ENCODE peak calls at places on chromosomes 6 and 20, in four cellular contexts. Z, A, H and Q are unnamed samples.

GRCh38 chr20:37417857-37418501 is 72.0 kb downstream of the SRC start:
- DNase-seq in Z (no peak), H (no peak), A (no peak), Q (no peak)

GRCh38 chr6:105301756-105302616 is 100.9 kb downstream of the PREP start:
- DNase-seq in H (no peak), Z (no peak), A (no peak), Q (peak; percentile 62)

GRCh38 chr20:9053108-9053507 is 15.8 kb upstream of the PLCB4 start:
- DNase-seq in Z (no peak), A (no peak), H (no peak), Q (peak; percentile 30)

GRCh38 chr6:84258866-84259265 is 31.4 kb upstream of the CEP162 start:
- DNase-seq in H (no peak), A (no peak), Z (no peak), Q (no peak)

GRCh38 chr6:168415149-168415992 is 25.6 kb upstream of the SMOC2 start:
- DNase-seq in Z (no peak), A (no peak), H (no peak), Q (no peak)

GRCh38 chr20:7500362-7500761 is 439.9 kb downstream of the HAO1 start:
- DNase-seq in H (no peak), A (no peak), Z (no peak), Q (no peak)

GRCh38 chr6:78101387-78101786 is 448.5 kb downstream of the MEI4 start:
- DNase-seq in Z (no peak), A (no peak), H (no peak), Q (no peak)

GRCh38 chr20:1086273-1087213 is 31.9 kb upstream of the PSMF1 start:
- DNase-seq in A (no peak), Z (no peak), H (no peak), Q (no peak)

GRCh38 chr6:43125555-43125954 is 45.5 kb upstream of the SRF start:
- DNase-seq in Z (no peak), A (no peak), H (no peak), Q (peak; percentile 58)

GRCh38 chr6:3773696-3774298 is 22.3 kb upstream of the PXDC1 start:
- DNase-seq in A (no peak), H (peak; percentile 35), Z (peak; percentile 73), Q (peak; percentile 41)

GRCh38 chr20:62617711-62618483 is 24.4 kb upstream of the SLCO4A1 start:
- DNase-seq in H (no peak), A (no peak), Z (peak; percentile 77), Q (no peak)

GRCh38 chr6:168905451-168906090 is 348.1 kb downstream of the THBS2 start:
- DNase-seq in Z (no peak), A (no peak), H (no peak), Q (no peak)

GRCh38 chr20:17941087-17941825 is 27.3 kb downstream of the SNX5 start:
- DNase-seq in Z (no peak), A (no peak), H (no peak), Q (no peak)

GRCh38 chr6:78500299-78501089 is 366.9 kb upstream of the IRAK1BP1 start:
- DNase-seq in A (no peak), H (no peak), Z (no peak), Q (no peak)

GRCh38 chr6:167933290-167933689 is 64.2 kb upstream of the KIF25 start:
- DNase-seq in Z (no peak), H (no peak), A (no peak), Q (no peak)

GRCh38 chr6:21836772-21837460 is 243.4 kb downstream of the SOX4 start:
- DNase-seq in H (no peak), Z (no peak), A (no peak), Q (no peak)

GRCh38 chr6:34189806-34190503 is 44.1 kb upstream of the GRM4 start:
- DNase-seq in Z (peak; percentile 27), H (no peak), A (no peak), Q (no peak)

GRCh38 chr6:36349240-36349639 is 12.6 kb upstream of the BNIP5 start:
- DNase-seq in H (no peak), A (no peak), Z (no peak), Q (no peak)

GRCh38 chr6:43806041-43806757 is 36.2 kb downstream of the VEGFA start:
- DNase-seq in H (no peak), Z (no peak), A (no peak), Q (peak; percentile 54)

GRCh38 chr6:170293411-170293844 is 2.5 kb upstream of the DLL1 start:
- DNase-seq in A (no peak), H (no peak), Z (no peak), Q (no peak)

GRCh38 chr6:139028242-139028657 is 295 bp upstream of the ABRACL start:
- DNase-seq in H (no peak), A (no peak), Z (no peak), Q (no peak)

GRCh38 chr6:104957301-104958177 is 632 bp downstream of the LIN28B start:
- DNase-seq in Z (no peak), A (no peak), H (no peak), Q (no peak)

GRCh38 chr6:164408868-164409267 is 900.5 kb downstream of the C6orf118 start:
- DNase-seq in A (no peak), Z (no peak), H (no peak), Q (no peak)

GRCh38 chr20:25848222-25848621 is 151.6 kb upstream of the ZNF337 start:
- DNase-seq in Z (no peak), H (no peak), A (no peak), Q (no peak)

GRCh38 chr6:119620846-119621570 is 271.4 kb upstream of the MAN1A1 start:
- DNase-seq in A (no peak), Z (no peak), H (peak; percentile 91), Q (peak; percentile 91)

GRCh38 chr6:160015778-160016684 is 47.1 kb downstream of the IGF2R start:
- DNase-seq in Z (no peak), H (no peak), A (no peak), Q (no peak)

GRCh38 chr20:44460795-44461141 is 14.9 kb upstream of the TTPAL start:
- DNase-seq in A (no peak), Z (no peak), H (peak; percentile 29), Q (peak; percentile 28)

GRCh38 chr6:33885121-33886057 is 81.6 kb upstream of the MLN start:
- DNase-seq in Z (no peak), H (peak; percentile 34), A (no peak), Q (peak; percentile 61)

GRCh38 chr6:3664641-3665041 is 86.9 kb downstream of the PXDC1 start:
- DNase-seq in Z (no peak), A (peak; percentile 22), H (no peak), Q (peak; percentile 93)

GRCh38 chr6:162736933-162737332 is 9.2 kb downstream of the PACRG start:
- DNase-seq in A (no peak), Z (no peak), H (no peak), Q (no peak)

GRCh38 chr6:146177785-146178184 is 148.9 kb downstream of the GRM1 start:
- DNase-seq in Z (no peak), A (no peak), H (no peak), Q (no peak)
- TF ChIP-seq CTCF in Z (no peak), A (no peak), H (no peak), Q (no peak)

GRCh38 chr6:157559201-157559756 is 178.3 kb downstream of the ZDHHC14 start:
- DNase-seq in Z (no peak), H (no peak), A (no peak), Q (no peak)

GRCh38 chr6:157561037-157561790 is 180.2 kb downstream of the ZDHHC14 start:
- DNase-seq in H (no peak), A (no peak), Z (no peak), Q (no peak)

GRCh38 chr6:157563611-157564284 is 182.8 kb downstream of the ZDHHC14 start:
- DNase-seq in A (no peak), H (no peak), Z (no peak), Q (no peak)

GRCh38 chr6:157562997-157563396 is 182.0 kb downstream of the ZDHHC14 start:
- DNase-seq in Z (no peak), A (no peak), H (no peak), Q (no peak)

DNA sequence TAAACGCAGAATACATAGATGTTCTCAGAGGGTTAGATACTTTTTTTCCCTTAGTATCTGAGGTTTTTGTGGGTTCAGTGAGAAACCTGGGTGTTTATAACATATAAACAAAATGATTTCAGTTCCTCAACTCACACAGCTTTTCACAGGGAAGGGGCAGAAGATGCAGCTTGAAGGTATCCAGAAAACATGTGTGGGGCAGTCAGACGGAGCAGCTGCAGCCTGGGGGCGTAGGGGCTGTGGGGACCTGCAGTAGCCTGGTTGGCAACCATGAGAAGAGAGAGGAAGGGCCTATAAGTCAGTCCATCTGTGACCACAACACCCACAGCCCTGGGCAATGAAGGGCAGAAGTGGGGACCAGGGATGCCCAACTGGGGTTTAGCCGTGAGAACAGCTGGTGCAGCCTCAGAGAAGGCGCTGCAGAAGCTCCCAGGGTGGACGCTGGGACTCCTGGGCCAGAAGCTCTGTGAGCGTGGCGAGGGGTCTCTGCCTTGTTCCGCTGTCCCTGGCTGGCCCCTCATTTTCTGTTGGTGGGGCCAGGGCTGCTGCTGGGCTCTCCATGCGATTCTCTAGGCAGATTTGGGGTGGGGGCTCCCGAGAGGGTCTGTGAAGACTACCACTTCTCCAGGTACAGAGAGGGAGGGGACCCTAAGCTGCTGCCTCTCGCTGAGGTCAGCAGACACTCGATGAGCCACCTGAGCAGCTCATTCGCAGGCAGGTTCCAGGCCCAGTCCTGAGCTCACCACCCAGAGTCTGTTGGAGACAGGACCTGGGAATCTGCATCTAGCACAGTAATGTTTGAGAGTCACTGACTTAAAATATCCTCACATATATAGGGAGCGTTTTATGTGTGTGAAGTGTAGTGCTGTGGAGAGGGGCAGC is 181.2 kb downstream of the ZDHHC14 start:
- DNase-seq in Z (no peak), H (no peak), A (no peak), Q (no peak)
- H3K4me3 ChIP-seq in Z (no peak overlapping the region), H (no peak overlapping the region), A (no peak overlapping the region), Q (no peak overlapping the region)

GRCh38 chr6:92806254-92806653 is 613.1 kb downstream of the EPHA7 start:
- DNase-seq in A (no peak), Z (no peak), H (no peak), Q (no peak)

DNA sequence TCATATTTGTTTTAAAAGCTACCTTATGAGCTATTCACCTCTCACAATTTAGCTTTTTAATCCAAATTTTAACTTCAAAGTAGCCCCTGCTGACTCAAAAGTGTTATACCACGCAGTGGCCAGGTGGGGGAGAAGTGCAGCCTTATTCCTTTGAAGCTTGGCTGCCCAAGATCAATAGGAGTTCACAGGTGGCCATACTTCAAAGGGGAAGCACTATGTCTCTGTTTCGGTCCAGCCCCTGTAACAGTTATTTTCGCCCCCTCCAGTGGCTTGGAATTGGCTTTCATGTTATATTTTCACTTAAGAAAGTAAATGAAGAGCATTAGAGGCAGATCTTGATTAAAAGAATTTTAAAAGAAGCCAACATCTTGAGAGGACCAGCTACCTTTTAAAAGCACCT is 608.4 kb downstream of the EPHA7 start:
- DNase-seq in A (no peak), H (peak; percentile 52), Z (no peak), Q (peak; percentile 19)
- TF ChIP-seq CTCF in A (peak; percentile 39), H (peak; percentile 79), Z (no peak), Q (peak; percentile 66)

GRCh38 chr20:32473231-32474008 is 111.7 kb downstream of the NOL4L start:
- DNase-seq in A (no peak), Z (no peak), H (no peak), Q (no peak)

GRCh38 chr20:32472581-32473207 is 112.4 kb downstream of the NOL4L start:
- DNase-seq in H (no peak), Z (no peak), A (no peak), Q (no peak)

GRCh38 chr20:32474967-32475819 is 109.9 kb downstream of the NOL4L start:
- DNase-seq in H (peak; percentile 98), A (peak; percentile 63), Z (peak; percentile 81), Q (peak; percentile 97)

GRCh38 chr20:32474009-32474716 is 111.0 kb downstream of the NOL4L start:
- DNase-seq in Z (no peak), H (no peak), A (no peak), Q (no peak)

GRCh38 chr20:32474717-32474966 is 110.5 kb downstream of the NOL4L start:
- DNase-seq in A (no peak), H (peak; percentile 27), Z (no peak), Q (no peak)
- H3K4me3 ChIP-seq in A (peak overlapping the region; percentile 46), H (peak overlapping the region; percentile 34), Z (peak overlapping the region; percentile 41), Q (peak overlapping the region; percentile 44)

GRCh38 chr20:34111712-34112599 is at the start of gene EIF2S2:
- DNase-seq in A (peak; percentile 97), Z (peak; percentile 95), H (peak; percentile 100), Q (peak; percentile 99)
- TF ChIP-seq CTCF in A (peak; percentile 16), Z (no peak), H (no peak), Q (no peak)